ENCODE peak calls at places on chromosomes 4 and X, in eight cellular contexts. One of them, this sample, is unnamed.

GRCh38 chr4:150229538-150229937 is 151.3 kb downstream of the DCLK2 start:
- DNase-seq in WTC11: no peak
- DNase-seq in AG09309: no peak
- DNase-seq in GM12865: no peak
- DNase-seq in psoas muscle: no peak
- DNase-seq in suprapubic skin: no peak
- DNase-seq in Calu3: no peak
- DNase-seq in CD8-positive, alpha-beta T cell: no peak
- DNase-seq in this sample: no peak

GRCh38 chr4:101205878-101206277 is 141.4 kb downstream of the PPP3CA start:
- DNase-seq in WTC11: no peak
- DNase-seq in Calu3: no peak
- DNase-seq in GM12865: peak
- DNase-seq in psoas muscle: no peak
- DNase-seq in suprapubic skin: no peak
- DNase-seq in CD8-positive, alpha-beta T cell: no peak
- DNase-seq in AG09309: no peak
- DNase-seq in this sample: no peak

GRCh38 chrX:131621650-131622049 is 77.8 kb downstream of the OR13H1 start:
- DNase-seq in AG09309: no peak
- DNase-seq in CD8-positive, alpha-beta T cell: no peak
- DNase-seq in suprapubic skin: no peak
- DNase-seq in psoas muscle: no peak
- DNase-seq in Calu3: no peak
- DNase-seq in GM12865: no peak
- DNase-seq in WTC11: no peak
- DNase-seq in this sample: no peak

GRCh38 chr4:186957952-186958555 is 234.4 kb upstream of the FAT1 start:
- DNase-seq in psoas muscle: no peak
- DNase-seq in suprapubic skin: no peak
- DNase-seq in GM12865: no peak
- DNase-seq in CD8-positive, alpha-beta T cell: no peak
- DNase-seq in AG09309: no peak
- DNase-seq in Calu3: no peak
- DNase-seq in WTC11: no peak
- DNase-seq in this sample: no peak

GRCh38 chrX:98203800-98204199 is 1320.1 kb downstream of the RPA4 start:
- DNase-seq in GM12865: no peak
- DNase-seq in psoas muscle: no peak
- DNase-seq in suprapubic skin: no peak
- DNase-seq in AG09309: no peak
- DNase-seq in WTC11: no peak
- DNase-seq in Calu3: no peak
- DNase-seq in CD8-positive, alpha-beta T cell: no peak
- DNase-seq in this sample: no peak

GRCh38 chr4:6643141-6643847 is 2.8 kb downstream of the MRFAP1 start:
- DNase-seq in WTC11: no peak
- DNase-seq in psoas muscle: no peak
- DNase-seq in Calu3: no peak
- DNase-seq in AG09309: no peak
- DNase-seq in GM12865: no peak
- DNase-seq in suprapubic skin: peak
- DNase-seq in CD8-positive, alpha-beta T cell: no peak
- DNase-seq in this sample: peak

GRCh38 chrX:22365460-22365859 is 92.7 kb downstream of the CBLL2 start:
- DNase-seq in AG09309: peak
- DNase-seq in GM12865: no peak
- DNase-seq in psoas muscle: no peak
- DNase-seq in suprapubic skin: no peak
- DNase-seq in WTC11: no peak
- DNase-seq in Calu3: no peak
- DNase-seq in CD8-positive, alpha-beta T cell: no peak
- DNase-seq in this sample: no peak

GRCh38 chr4:113760094-113760851 is 1.3 kb downstream of the CAMK2D start:
- DNase-seq in psoas muscle: peak
- DNase-seq in CD8-positive, alpha-beta T cell: no peak
- DNase-seq in WTC11: no peak
- DNase-seq in GM12865: peak
- DNase-seq in AG09309: no peak
- DNase-seq in suprapubic skin: no peak
- DNase-seq in Calu3: no peak
- DNase-seq in this sample: peak

GRCh38 chrX:31588355-31588754 is 516.5 kb upstream of the FTHL17 start:
- DNase-seq in Calu3: no peak
- DNase-seq in CD8-positive, alpha-beta T cell: no peak
- DNase-seq in psoas muscle: no peak
- DNase-seq in WTC11: no peak
- DNase-seq in AG09309: no peak
- DNase-seq in suprapubic skin: no peak
- DNase-seq in GM12865: no peak
- DNase-seq in this sample: no peak

GRCh38 chr4:157270108-157270507 is 49.6 kb downstream of the GRIA2 start:
- DNase-seq in suprapubic skin: no peak
- DNase-seq in Calu3: no peak
- DNase-seq in psoas muscle: no peak
- DNase-seq in WTC11: peak
- DNase-seq in CD8-positive, alpha-beta T cell: no peak
- DNase-seq in GM12865: no peak
- DNase-seq in AG09309: no peak
- DNase-seq in this sample: no peak

GRCh38 chr4:145130130-145130529 is 32.0 kb downstream of the ABCE1 start:
- DNase-seq in Calu3: no peak
- DNase-seq in psoas muscle: no peak
- DNase-seq in WTC11: no peak
- DNase-seq in AG09309: no peak
- DNase-seq in CD8-positive, alpha-beta T cell: no peak
- DNase-seq in GM12865: no peak
- DNase-seq in suprapubic skin: no peak
- DNase-seq in this sample: no peak

GRCh38 chr4:4325321-4325720 is 35.3 kb downstream of the ZBTB49 start:
- DNase-seq in suprapubic skin: peak
- DNase-seq in GM12865: no peak
- DNase-seq in Calu3: no peak
- DNase-seq in CD8-positive, alpha-beta T cell: no peak
- DNase-seq in WTC11: no peak
- DNase-seq in psoas muscle: no peak
- DNase-seq in AG09309: no peak
- DNase-seq in this sample: no peak

GRCh38 chr4:4321951-4322688 is 32.1 kb downstream of the ZBTB49 start:
- DNase-seq in psoas muscle: no peak
- DNase-seq in AG09309: no peak
- DNase-seq in Calu3: no peak
- DNase-seq in CD8-positive, alpha-beta T cell: no peak
- DNase-seq in GM12865: no peak
- DNase-seq in suprapubic skin: no peak
- DNase-seq in WTC11: no peak
- DNase-seq in this sample: no peak

GRCh38 chr4:4320951-4321714 is 31.1 kb downstream of the ZBTB49 start:
- DNase-seq in AG09309: no peak
- DNase-seq in CD8-positive, alpha-beta T cell: no peak
- DNase-seq in psoas muscle: no peak
- DNase-seq in suprapubic skin: no peak
- DNase-seq in Calu3: no peak
- DNase-seq in WTC11: no peak
- DNase-seq in GM12865: no peak
- DNase-seq in this sample: no peak

GRCh38 chr4:4326136-4326535 is 36.1 kb downstream of the ZBTB49 start:
- DNase-seq in CD8-positive, alpha-beta T cell: no peak
- DNase-seq in AG09309: no peak
- DNase-seq in suprapubic skin: peak
- DNase-seq in psoas muscle: no peak
- DNase-seq in Calu3: no peak
- DNase-seq in GM12865: no peak
- DNase-seq in WTC11: no peak
- DNase-seq in this sample: no peak

DNA sequence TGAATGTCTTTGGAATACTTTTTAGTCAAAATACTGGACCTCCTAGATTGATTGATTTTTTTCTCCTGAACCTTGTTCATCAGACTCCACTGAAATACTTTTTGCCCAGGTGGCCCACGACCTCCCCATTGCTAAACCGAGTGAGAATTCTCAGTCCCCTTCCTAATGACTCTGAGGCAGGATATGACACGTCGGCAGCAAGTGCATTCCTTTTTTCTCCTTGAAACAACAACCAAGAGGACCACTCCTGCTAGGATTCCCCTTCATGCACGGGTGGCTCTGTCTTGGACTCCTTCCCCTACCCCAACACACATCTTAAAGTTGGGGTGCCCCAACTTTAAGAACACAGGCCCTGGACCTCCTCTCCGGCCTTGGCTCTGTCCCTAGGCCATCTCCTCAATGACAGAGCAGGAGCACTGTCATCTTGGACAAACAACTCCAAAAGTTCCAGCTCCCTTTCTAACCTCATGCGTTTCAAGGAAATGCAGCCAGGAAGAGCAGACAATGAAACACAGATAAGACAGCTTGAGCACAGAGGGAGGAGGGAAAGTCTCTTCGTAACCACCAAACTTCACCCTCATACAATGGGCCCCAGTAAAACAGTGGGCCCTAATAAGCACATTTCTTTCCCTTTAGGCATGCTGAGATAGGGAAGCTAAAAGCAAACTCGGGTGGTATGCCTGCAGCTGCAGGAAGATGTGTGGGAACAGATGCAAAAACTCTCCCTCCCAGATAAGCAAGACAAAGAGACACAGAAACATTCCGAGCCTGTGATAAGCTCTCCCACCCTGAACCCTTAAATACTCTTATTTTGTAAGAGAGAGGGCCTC is 33.9 kb downstream of the ZBTB49 start:
- DNase-seq in suprapubic skin: peak
- DNase-seq in WTC11: no peak
- DNase-seq in AG09309: no peak
- DNase-seq in psoas muscle: no peak
- DNase-seq in CD8-positive, alpha-beta T cell: no peak
- DNase-seq in Calu3: no peak
- DNase-seq in GM12865: no peak
- DNase-seq in this sample: peak
- TF ChIP-seq CTCF in suprapubic skin: no peak
- TF ChIP-seq CTCF in WTC11: no peak
- TF ChIP-seq CTCF in AG09309: no peak
- TF ChIP-seq CTCF in psoas muscle: no peak
- TF ChIP-seq CTCF in CD8-positive, alpha-beta T cell: no peak
- TF ChIP-seq CTCF in Calu3: no peak
- TF ChIP-seq CTCF in GM12865: no peak
- TF ChIP-seq CTCF in this sample: no peak

GRCh38 chrX:1466232-1466661 is 13.5 kb upstream of the ASMTL start:
- DNase-seq in suprapubic skin: peak
- DNase-seq in WTC11: no peak
- DNase-seq in CD8-positive, alpha-beta T cell: no peak
- DNase-seq in AG09309: no peak
- DNase-seq in Calu3: no peak
- DNase-seq in psoas muscle: no peak
- DNase-seq in GM12865: no peak
- DNase-seq in this sample: peak

GRCh38 chrX:1466971-1467561 is 14.4 kb upstream of the ASMTL start:
- DNase-seq in Calu3: no peak
- DNase-seq in suprapubic skin: peak
- DNase-seq in CD8-positive, alpha-beta T cell: no peak
- DNase-seq in GM12865: peak
- DNase-seq in WTC11: no peak
- DNase-seq in psoas muscle: no peak
- DNase-seq in AG09309: no peak
- DNase-seq in this sample: peak

GRCh38 chrX:1464282-1465131 is 11.8 kb upstream of the ASMTL start:
- DNase-seq in suprapubic skin: peak
- DNase-seq in AG09309: no peak
- DNase-seq in Calu3: no peak
- DNase-seq in WTC11: no peak
- DNase-seq in psoas muscle: no peak
- DNase-seq in GM12865: no peak
- DNase-seq in CD8-positive, alpha-beta T cell: no peak
- DNase-seq in this sample: peak

GRCh38 chrX:1465261-1466231 is 12.8 kb upstream of the ASMTL start:
- DNase-seq in suprapubic skin: peak
- DNase-seq in psoas muscle: no peak
- DNase-seq in AG09309: no peak
- DNase-seq in CD8-positive, alpha-beta T cell: no peak
- DNase-seq in Calu3: no peak
- DNase-seq in WTC11: no peak
- DNase-seq in GM12865: no peak
- DNase-seq in this sample: peak

GRCh38 chrX:1468250-1468772 is 15.6 kb upstream of the ASMTL start:
- DNase-seq in WTC11: no peak
- DNase-seq in psoas muscle: peak
- DNase-seq in CD8-positive, alpha-beta T cell: peak
- DNase-seq in Calu3: peak
- DNase-seq in AG09309: peak
- DNase-seq in suprapubic skin: peak
- DNase-seq in GM12865: peak
- DNase-seq in this sample: peak
- TF ChIP-seq CTCF in WTC11: no peak
- TF ChIP-seq CTCF in psoas muscle: no peak
- TF ChIP-seq CTCF in CD8-positive, alpha-beta T cell: no peak
- TF ChIP-seq CTCF in Calu3: no peak
- TF ChIP-seq CTCF in AG09309: peak
- TF ChIP-seq CTCF in suprapubic skin: no peak
- TF ChIP-seq CTCF in GM12865: no peak
- TF ChIP-seq CTCF in this sample: no peak

DNA sequence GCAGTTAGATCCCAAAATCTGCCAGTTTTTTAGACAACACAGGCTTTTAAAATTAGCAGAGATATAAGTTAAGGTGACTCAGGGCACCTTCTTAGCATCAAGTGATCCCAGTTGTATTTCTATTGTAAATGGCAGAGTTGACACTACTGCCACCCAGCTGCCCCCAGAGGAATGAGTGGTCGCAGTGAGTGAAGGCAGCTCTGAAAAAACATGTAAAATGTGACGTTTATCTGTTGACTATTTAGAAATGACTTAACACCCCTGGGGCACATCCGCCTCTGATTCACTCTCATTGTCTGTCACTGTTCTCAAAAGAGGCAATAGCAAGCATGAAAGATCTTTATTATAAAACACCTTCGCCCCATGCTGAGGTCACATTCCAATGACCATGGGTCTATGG is 592.4 kb downstream of the ACTRT1 start:
- DNase-seq in Calu3: no peak
- DNase-seq in suprapubic skin: no peak
- DNase-seq in psoas muscle: no peak
- DNase-seq in CD8-positive, alpha-beta T cell: no peak
- DNase-seq in AG09309: no peak
- DNase-seq in WTC11: peak
- DNase-seq in GM12865: no peak
- DNase-seq in this sample: no peak
- TF ChIP-seq CTCF in Calu3: no peak
- TF ChIP-seq CTCF in suprapubic skin: no peak
- TF ChIP-seq CTCF in psoas muscle: no peak
- TF ChIP-seq CTCF in CD8-positive, alpha-beta T cell: no peak
- TF ChIP-seq CTCF in AG09309: no peak
- TF ChIP-seq CTCF in WTC11: no peak
- TF ChIP-seq CTCF in GM12865: no peak
- TF ChIP-seq CTCF in this sample: no peak

DNA sequence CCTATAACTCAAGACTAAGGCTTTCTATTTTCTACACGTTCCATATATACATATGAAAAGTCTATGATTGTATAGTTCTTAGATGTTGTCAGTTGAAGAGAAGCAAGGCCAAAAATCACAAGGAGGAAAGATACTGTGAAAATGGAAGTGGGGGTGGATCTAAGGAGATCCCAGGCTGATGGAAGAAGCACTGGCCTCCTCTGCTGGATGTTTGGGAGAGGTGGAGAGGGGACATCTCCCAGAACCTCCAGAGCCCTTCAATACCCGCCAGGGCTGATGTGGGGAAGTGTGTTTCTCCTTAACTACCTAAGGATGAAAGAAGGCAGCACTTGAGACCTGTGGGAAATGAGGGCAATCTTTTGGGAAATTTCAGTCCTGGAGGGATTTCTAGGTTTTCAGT is 67.4 kb downstream of the RASGEF1B start:
- DNase-seq in GM12865: no peak
- DNase-seq in WTC11: no peak
- DNase-seq in psoas muscle: no peak
- DNase-seq in AG09309: no peak
- DNase-seq in CD8-positive, alpha-beta T cell: no peak
- DNase-seq in suprapubic skin: no peak
- DNase-seq in Calu3: no peak
- DNase-seq in this sample: no peak
- TF ChIP-seq CTCF in GM12865: no peak
- TF ChIP-seq CTCF in WTC11: no peak
- TF ChIP-seq CTCF in psoas muscle: no peak
- TF ChIP-seq CTCF in AG09309: peak
- TF ChIP-seq CTCF in CD8-positive, alpha-beta T cell: no peak
- TF ChIP-seq CTCF in suprapubic skin: no peak
- TF ChIP-seq CTCF in Calu3: no peak
- TF ChIP-seq CTCF in this sample: no peak

This sample was measured in lower leg skin.